ENCODE peak calls at places on chromosomes 6 and 20, in eight cellular contexts. D, O, I, H, C, W, G and V are unnamed samples.

GRCh38 chr20:47205577-47206123 is 150.8 kb downstream of the ZMYND8 start:
- DNase-seq in D (peak), H (peak), C (peak), G (no peak), O (peak), W (no peak), I (peak), V (peak)

GRCh38 chr6:34656378-34657036 is 40.1 kb downstream of the ILRUN start:
- DNase-seq in H (peak), W (no peak), C (no peak), I (peak), D (no peak), G (no peak), O (peak), V (peak)

GRCh38 chr6:90484903-90485302 is 102.0 kb downstream of the MAP3K7 start:
- DNase-seq in O (no peak), D (no peak), I (no peak), G (no peak), C (no peak), H (no peak), W (no peak), V (no peak)

GRCh38 chr6:35725081-35725708 is 11.6 kb upstream of the ARMC12 start:
- DNase-seq in I (no peak), C (no peak), O (no peak), W (no peak), D (no peak), G (no peak), H (no peak), V (no peak)

GRCh38 chr6:13560651-13561044 is 13.8 kb upstream of the SIRT5 start:
- DNase-seq in D (no peak), H (no peak), C (no peak), W (no peak), G (no peak), I (no peak), O (no peak), V (no peak)

GRCh38 chr6:166194885-166195860 is 27.5 kb upstream of the TBXT start:
- DNase-seq in G (no peak), D (no peak), C (no peak), I (no peak), W (no peak), O (no peak), H (no peak), V (no peak)

GRCh38 chr6:68658338-68658737 is 23.3 kb downstream of the ADGRB3 start:
- DNase-seq in H (no peak), D (no peak), G (no peak), W (no peak), O (no peak), I (no peak), C (no peak), V (no peak)

GRCh38 chr20:858011-858410 is 24.5 kb downstream of the FAM110A start:
- DNase-seq in O (no peak), W (no peak), I (no peak), C (no peak), G (no peak), H (no peak), D (no peak), V (no peak)

GRCh38 chr20:35902545-35902941 is 51.8 kb downstream of the SCAND1 start:
- DNase-seq in C (no peak), D (no peak), W (no peak), I (no peak), G (no peak), O (peak), H (no peak), V (no peak)

GRCh38 chr6:157070403-157071107 is 252.8 kb downstream of the TMEM242 start:
- DNase-seq in W (no peak), D (no peak), C (no peak), G (no peak), O (peak), I (peak), H (peak), V (peak)

GRCh38 chr6:41306187-41306854 is 19.8 kb upstream of the TREM1 start:
- DNase-seq in G (no peak), D (peak), O (peak), I (peak), C (peak), H (peak), W (peak), V (peak)

GRCh38 chr20:43539975-43540672 is 18.7 kb upstream of the SGK2 start:
- DNase-seq in C (no peak), D (no peak), H (no peak), G (no peak), O (no peak), W (no peak), I (no peak), V (no peak)

GRCh38 chr20:59518881-59519706 is 85.2 kb upstream of the PHACTR3 start:
- DNase-seq in C (peak), H (peak), I (peak), D (no peak), W (no peak), G (no peak), O (peak), V (peak)

GRCh38 chr20:40276291-40276690 is 412.7 kb downstream of the MAFB start:
- DNase-seq in I (peak), O (peak), W (no peak), G (no peak), D (no peak), C (no peak), H (peak), V (no peak)

GRCh38 chr20:45111799-45112471 is 3.0 kb downstream of the WFDC5 start:
- DNase-seq in W (no peak), D (peak), I (peak), O (no peak), H (peak), G (no peak), C (no peak), V (no peak)

GRCh38 chr6:119742188-119742803 is 392.7 kb upstream of the MAN1A1 start:
- DNase-seq in I (peak), C (peak), G (peak), D (peak), W (peak), H (peak), O (peak), V (peak)

GRCh38 chr6:37487891-37488290 is 11.8 kb downstream of the CCDC167 start:
- DNase-seq in G (peak), D (no peak), I (no peak), O (no peak), W (no peak), H (no peak), C (no peak), V (no peak)